ENCODE peak calls at places on chromosomes 1 and 21, in four cellular contexts. J is CD8-positive, alpha-beta T cell; G is kidney epithelial cell; D is psoas muscle. K is an unnamed sample.

GRCh38 chr1:232472485-232473041 is 157.4 kb downstream of the SIPA1L2 start:
- DNase-seq in J (no peak), D (no peak), G (no peak), K (no peak)

GRCh38 chr1:172431224-172431623 is 10.7 kb downstream of the C1orf105 start:
- DNase-seq in G (no peak), J (no peak), D (no peak), K (no peak)

GRCh38 chr1:172399369-172400072 is 21.0 kb upstream of the C1orf105 start:
- DNase-seq in J (peak; percentile 20), D (peak; percentile 68), G (peak; percentile 76), K (peak; percentile 21)

GRCh38 chr1:41371630-41372599 is 10.7 kb downstream of the FOXO6 start:
- DNase-seq in D (peak; percentile 78), J (no peak), G (no peak), K (no peak)

GRCh38 chr1:212162635-212163034 is 122.6 kb upstream of the PPP2R5A start:
- DNase-seq in G (no peak), D (no peak), J (no peak), K (peak; percentile 29)

GRCh38 chr1:36367067-36367466 is 18.7 kb downstream of the STK40 start:
- DNase-seq in J (peak; percentile 43), G (no peak), D (no peak), K (no peak)

GRCh38 chr21:36422279-36423098 is 37.3 kb downstream of the CHAF1B start:
- DNase-seq in J (no peak), G (no peak), D (peak; percentile 62), K (peak; percentile 74)

GRCh38 chr1:229028509-229028908 is 242.4 kb upstream of the RAB4A start:
- DNase-seq in J (no peak), D (no peak), G (no peak), K (no peak)

GRCh38 chr1:10101929-10102328 is 69.2 kb downstream of the UBE4B start:
- DNase-seq in G (no peak), D (no peak), J (no peak), K (no peak)
- TF ChIP-seq CTCF in G (no peak), D (no peak), J (no peak), K (no peak)

GRCh38 chr1:83942914-83943313 is 56.0 kb downstream of the TTLL7 start:
- DNase-seq in J (no peak), D (no peak), G (no peak), K (no peak)
- TF ChIP-seq CTCF in J (no peak), D (no peak), G (no peak), K (no peak)

DNA sequence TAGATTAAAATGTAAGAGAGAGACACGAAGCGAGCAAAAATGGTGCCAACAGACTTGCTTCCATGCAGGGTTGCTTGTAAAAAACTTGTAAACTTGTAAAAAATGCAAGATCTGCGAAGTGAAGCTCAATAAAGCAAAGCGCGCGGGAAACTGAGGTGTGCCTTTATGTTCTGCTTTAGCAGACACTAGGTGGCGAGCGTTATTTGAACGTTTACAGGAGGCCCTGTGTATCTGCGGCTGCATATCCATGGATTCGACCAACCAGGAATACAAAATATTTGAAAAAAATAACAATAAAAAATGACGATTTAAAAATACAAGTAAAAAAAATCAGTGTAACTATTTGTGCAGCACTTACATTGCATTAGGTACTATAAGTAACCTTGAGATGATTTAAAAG is 1.5 kb downstream of the UBE2G2 start:
- DNase-seq in J (no peak), D (no peak), G (no peak), K (no peak)
- TF ChIP-seq CTCF in J (no peak), D (peak; percentile 40), G (peak; percentile 60), K (peak; percentile 40)

DNA sequence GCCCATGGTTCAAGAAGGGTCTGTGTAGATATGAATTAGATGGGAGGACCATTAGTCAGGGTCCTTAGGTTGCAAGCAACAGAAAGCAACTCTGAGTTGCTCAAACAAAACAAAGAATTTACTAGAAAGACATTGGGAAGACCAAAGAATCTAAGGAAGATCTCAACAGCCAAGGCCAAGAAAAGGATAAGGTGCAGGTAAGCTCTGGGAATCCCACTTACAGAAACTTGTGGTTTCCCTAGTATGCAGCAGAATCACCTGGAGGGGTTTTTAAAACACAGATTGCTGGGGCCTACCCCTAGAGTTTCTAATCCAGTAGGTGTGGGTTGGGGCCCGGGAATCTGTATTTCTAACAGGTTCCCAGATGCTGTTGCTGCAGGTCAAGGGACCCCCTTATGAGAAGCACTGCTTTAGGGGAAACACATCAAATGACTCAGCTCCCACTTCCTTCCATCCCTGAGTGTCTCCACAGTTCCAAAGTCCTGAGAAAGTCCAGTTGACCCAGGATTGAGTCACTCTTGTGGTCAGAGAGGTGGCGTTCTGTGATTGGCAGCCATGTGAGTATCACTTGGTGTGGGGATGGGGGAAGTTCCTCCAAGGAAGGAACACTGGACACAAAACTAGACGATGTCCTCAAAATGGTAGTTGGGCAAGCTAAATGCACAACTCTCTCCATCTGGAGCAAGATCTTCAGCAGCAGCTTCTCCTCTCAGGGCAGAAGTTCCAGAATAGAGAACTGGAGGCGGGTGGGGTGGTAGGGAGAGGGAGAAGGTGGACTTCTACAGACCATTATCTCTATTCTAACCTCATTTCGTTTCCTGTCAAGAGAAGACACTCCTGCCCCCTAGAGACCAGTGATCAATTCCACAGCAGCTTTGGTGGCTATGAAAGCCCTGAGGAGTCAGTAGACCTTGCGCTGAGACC is 24.2 kb upstream of the EYA3 start:
- DNase-seq in J (no peak), D (no peak), G (peak; percentile 63), K (no peak)
- TF ChIP-seq CTCF in J (no peak), D (no peak), G (peak; percentile 29), K (peak; percentile 60)

K was measured in GM13977.